ENCODE peak calls at places on chromosomes 7 and 10, in eight cellular contexts. Q is stomach, U is sigmoid colon, W is prostate gland, O is H54, G is NB4, X is IMR-90, K is spleen. J is an unnamed sample.

GRCh38 chr7:33766396-33766795 is 138.9 kb upstream of the BMPER start:
- DNase-seq in Q (no peak), K (no peak), O (no peak), G (no peak), W (no peak), U (no peak), X (no peak), J (no peak)

GRCh38 chr7:150954986-150955518 is 23.1 kb downstream of the KCNH2 start:
- DNase-seq in O (no peak), K (no peak), U (no peak), G (peak; percentile 48), X (no peak), W (no peak), Q (no peak), J (no peak)

GRCh38 chr10:59337254-59337653 is 25.1 kb downstream of the FAM13C start:
- DNase-seq in U (peak; percentile 71), K (no peak), Q (peak; percentile 28), X (peak; percentile 64), G (no peak), O (no peak), W (peak; percentile 93), J (no peak)

GRCh38 chr10:37856881-37857286 is 526 bp downstream of the ZNF248 start:
- DNase-seq in K (peak; percentile 84), W (peak; percentile 20), U (peak; percentile 71), G (no peak), Q (peak; percentile 27), O (peak; percentile 7), X (no peak), J (peak; percentile 36)

GRCh38 chr10:114404171-114405010 is at the start of gene AFAP1L2:
- DNase-seq in Q (peak; percentile 57), O (no peak), W (no peak), K (no peak), G (no peak), X (no peak), U (peak; percentile 69), J (peak; percentile 65)

GRCh38 chr7:116177009-116177408 is 33.3 kb upstream of the TES start:
- DNase-seq in O (no peak), X (peak; percentile 90), W (no peak), G (no peak), K (no peak), U (no peak), Q (no peak), J (no peak)

GRCh38 chr10:111112333-111112732 is 35.5 kb downstream of the ADRA2A start:
- DNase-seq in G (no peak), O (no peak), Q (no peak), K (no peak), X (no peak), W (no peak), U (no peak), J (no peak)

GRCh38 chr7:135721198-135721820 is 6.7 kb downstream of the SLC13A4 start:
- DNase-seq in Q (no peak), W (no peak), X (no peak), K (no peak), O (no peak), G (no peak), U (no peak), J (peak; percentile 30)

GRCh38 chr10:125871341-125871740 is 9.8 kb downstream of the DHX32 start:
- DNase-seq in U (no peak), W (no peak), K (no peak), X (peak; percentile 81), Q (no peak), G (no peak), O (no peak), J (no peak)

GRCh38 chr10:113187066-113187777 is 237.2 kb downstream of the TCF7L2 start:
- DNase-seq in X (no peak), K (no peak), Q (peak; percentile 64), O (no peak), W (no peak), G (no peak), U (peak; percentile 92), J (no peak)

GRCh38 chr10:58412502-58412961 is 27.3 kb downstream of the TFAM start:
- DNase-seq in G (no peak), U (no peak), Q (no peak), X (peak; percentile 63), O (no peak), K (no peak), W (no peak), J (no peak)

GRCh38 chr10:22702348-22702747 is 12.0 kb downstream of the PIP4K2A start:
- DNase-seq in K (no peak), O (no peak), Q (peak; percentile 67), W (no peak), U (peak; percentile 76), X (peak; percentile 86), G (no peak), J (no peak)

GRCh38 chr10:22332116-22332692 is 11.3 kb downstream of the BMI1 start:
- DNase-seq in O (no peak), Q (no peak), X (no peak), U (no peak), G (no peak), K (no peak), W (no peak), J (no peak)

GRCh38 chr7:29328050-29328449 is 133.5 kb downstream of the CHN2 start:
- DNase-seq in K (no peak), O (no peak), X (no peak), G (no peak), U (no peak), W (no peak), Q (no peak), J (no peak)

GRCh38 chr10:6778992-6779701 is 199.1 kb upstream of the PRKCQ start:
- DNase-seq in K (no peak), G (no peak), X (peak; percentile 99), Q (no peak), U (no peak), W (peak; percentile 11), O (peak; percentile 47), J (no peak)

GRCh38 chr10:72186633-72187330 is 29.0 kb upstream of the ANAPC16 start:
- DNase-seq in G (no peak), W (no peak), K (no peak), X (peak; percentile 41), Q (no peak), U (peak; percentile 82), O (no peak), J (no peak)

GRCh38 chr10:89327803-89328441 is at the start of gene IFIT3:
- DNase-seq in Q (peak; percentile 35), U (peak; percentile 85), O (peak; percentile 58), X (peak; percentile 96), W (peak; percentile 37), K (no peak), G (peak; percentile 80), J (peak; percentile 37)

GRCh38 chr10:68997216-68997615 is 8.6 kb downstream of the KIFBP start:
- DNase-seq in U (no peak), K (no peak), X (no peak), W (no peak), O (no peak), Q (no peak), G (no peak), J (no peak)

GRCh38 chr10:87092861-87093460 is 1.7 kb downstream of the GLUD1 start:
- DNase-seq in U (no peak), K (no peak), X (peak; percentile 28), Q (no peak), G (peak; percentile 73), W (peak; percentile 27), O (peak; percentile 31), J (peak; percentile 50)

GRCh38 chr10:122276611-122277205 is 5.6 kb downstream of the BTBD16 start:
- DNase-seq in X (peak; percentile 65), U (peak; percentile 28), G (no peak), O (peak; percentile 35), Q (peak; percentile 21), K (no peak), W (no peak), J (no peak)

GRCh38 chr10:43671659-43672555 is 23.2 kb upstream of the ZNF32 start:
- DNase-seq in K (no peak), X (peak; percentile 75), G (peak; percentile 70), W (peak; percentile 63), O (peak; percentile 87), U (peak; percentile 77), Q (peak; percentile 60), J (no peak)

GRCh38 chr10:61821153-61821552 is 80.3 kb upstream of the ARID5B start:
- DNase-seq in K (no peak), G (no peak), W (no peak), X (no peak), U (no peak), Q (no peak), O (no peak), J (no peak)
- TF ChIP-seq POLR2A in K (no peak), G (no peak), W (no peak), X (no peak), U (no peak), Q (no peak), O (no peak), J (no peak)

DNA sequence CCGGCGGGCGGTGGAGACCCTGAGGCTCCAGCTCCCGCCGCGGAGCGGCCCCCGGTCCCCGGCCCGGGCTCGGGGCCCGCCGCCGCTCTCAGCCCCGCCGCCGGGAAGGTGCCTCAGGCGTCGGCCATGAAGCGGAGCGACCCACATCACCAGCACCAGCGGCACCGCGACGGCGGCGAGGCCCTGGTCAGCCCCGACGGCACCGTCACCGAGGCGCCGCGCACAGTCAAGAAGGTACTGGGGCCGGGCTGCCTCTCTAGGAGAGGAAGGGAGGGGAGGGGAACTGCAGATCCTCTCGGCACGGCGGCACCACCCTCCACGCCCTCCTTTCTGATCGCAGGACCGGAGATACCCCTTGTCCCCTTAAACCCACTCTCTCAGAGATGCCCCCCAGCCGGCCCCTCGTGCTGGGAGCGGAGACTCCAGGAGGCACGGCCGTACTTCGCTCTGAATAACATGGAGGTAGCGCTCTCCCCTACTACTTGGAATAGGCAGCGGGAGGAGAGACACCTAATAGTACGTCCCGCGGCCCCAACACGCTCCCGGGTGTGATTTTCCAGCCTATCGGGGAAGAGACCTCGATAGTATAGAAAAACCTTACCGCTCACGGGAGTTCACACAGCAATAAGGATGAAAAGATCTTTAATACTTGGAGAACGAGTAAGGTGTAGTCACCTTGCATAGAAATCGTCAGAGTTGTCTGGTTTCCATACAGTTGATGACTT is 538 bp downstream of the AHCYL2 start:
- DNase-seq in U (peak; percentile 81), Q (peak; percentile 55), K (peak; percentile 94), W (peak; percentile 35), X (peak; percentile 27), O (no peak), G (peak; percentile 79), J (peak; percentile 75)
- TF ChIP-seq POLR2A in U (no peak), Q (no peak), K (no peak), W (no peak), X (no peak), O (peak; percentile 27), G (no peak), J (no peak)

DNA sequence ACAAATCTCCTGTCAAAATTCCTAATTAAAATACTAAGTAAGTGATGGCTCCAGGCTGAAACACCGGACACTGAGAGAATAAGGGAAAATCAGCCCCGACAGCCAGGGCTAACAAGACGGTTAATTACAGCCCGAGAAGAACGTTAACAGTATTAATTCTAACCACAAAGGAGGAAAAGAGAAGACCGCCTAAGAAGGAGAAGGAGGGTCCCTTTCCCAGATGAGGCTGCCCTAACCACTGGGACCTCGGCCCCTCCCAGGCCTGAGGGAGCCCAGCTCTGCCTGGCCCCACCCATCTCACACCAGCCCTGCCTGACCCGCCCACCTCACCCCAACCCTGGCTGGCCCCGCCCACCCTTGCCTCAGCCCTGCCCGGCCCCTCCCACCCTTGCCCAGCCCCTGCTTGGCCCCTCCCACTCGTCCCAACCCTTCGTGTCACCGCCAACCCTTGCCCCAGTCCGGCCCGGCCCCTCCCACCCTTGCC is 51.3 kb downstream of the PWWP2B start:
- DNase-seq in O (peak; percentile 70), G (peak; percentile 57), W (no peak), U (no peak), X (no peak), K (peak; percentile 92), Q (peak; percentile 91), J (peak; percentile 92)
- TF ChIP-seq POLR2A in O (no peak), G (no peak), W (peak; percentile 43), U (peak; percentile 47), X (no peak), K (no peak), Q (no peak), J (peak; percentile 79)

GRCh38 chr10:56360967-56361841 is at the start of gene ZWINT:
- DNase-seq in Q (peak; percentile 94), G (peak; percentile 97), X (peak; percentile 95), U (peak; percentile 96), K (peak; percentile 97), W (peak; percentile 92), O (peak; percentile 83), J (peak; percentile 96)
- TF ChIP-seq POLR2A in Q (no peak), G (peak; percentile 91), X (peak; percentile 56), U (no peak), K (no peak), W (peak; percentile 49), O (peak; percentile 68), J (no peak)

J was measured in Peyer's patch.